ENCODE peak calls at places on chromosomes 16 and 17, in eight cellular contexts. V, I, Z, X, H, K, B and C are unnamed samples.

GRCh38 chr17:77999413-78000173 is 41.1 kb downstream of the TNRC6C start:
- DNase-seq in V (peak; percentile 35), I (peak; percentile 39), Z (no peak), X (no peak), H (no peak), K (no peak), B (no peak), C (peak; percentile 43)

GRCh38 chr16:86195863-86196630 is 297.1 kb downstream of the IRF8 start:
- DNase-seq in V (no peak), I (peak; percentile 10), Z (no peak), X (no peak), H (no peak), K (no peak), B (no peak), C (no peak)

GRCh38 chr17:56317351-56318208 is 164.3 kb downstream of the ANKFN1 start:
- DNase-seq in V (peak; percentile 23), I (no peak), Z (no peak), X (no peak), H (no peak), K (no peak), B (no peak), C (no peak)

GRCh38 chr16:69910964-69911363 is 40.2 kb upstream of the CLEC18A start:
- DNase-seq in V (peak; percentile 67), I (no peak), Z (no peak), X (no peak), H (no peak), K (no peak), B (no peak), C (no peak)

GRCh38 chr17:67377727-67378443 is 804 bp downstream of the PITPNC1 start:
- DNase-seq in V (no peak), I (peak; percentile 57), Z (no peak), X (peak; percentile 71), H (no peak), K (peak; percentile 73), B (peak; percentile 57), C (peak; percentile 39)

GRCh38 chr17:3557768-3558583 is at the start of gene TRPV3:
- DNase-seq in V (peak; percentile 68), I (peak; percentile 14), Z (no peak), X (peak; percentile 83), H (peak; percentile 56), K (peak; percentile 86), B (peak; percentile 59), C (no peak)

GRCh38 chr16:85557976-85558589 is 55.0 kb upstream of the GSE1 start:
- DNase-seq in V (no peak), I (no peak), Z (no peak), X (no peak), H (no peak), K (no peak), B (peak; percentile 67), C (no peak)

GRCh38 chr17:35713069-35713728 is 18.2 kb upstream of the RASL10B start:
- DNase-seq in V (peak; percentile 96), I (peak; percentile 91), Z (no peak), X (no peak), H (no peak), K (no peak), B (no peak), C (peak; percentile 89)

GRCh38 chr16:85782476-85782875 is 16.9 kb downstream of the EMC8 start:
- DNase-seq in V (no peak), I (no peak), Z (no peak), X (no peak), H (no peak), K (no peak), B (no peak), C (peak; percentile 13)

GRCh38 chr16:19698480-19699465 is 19.3 kb downstream of the KNOP1 start:
- DNase-seq in V (peak; percentile 68), I (peak; percentile 48), Z (no peak), X (no peak), H (no peak), K (peak; percentile 8), B (no peak), C (peak; percentile 62)

GRCh38 chr17:82440377-82440981 is 10.1 kb downstream of the CYBC1 start:
- DNase-seq in V (no peak), I (no peak), Z (no peak), X (no peak), H (no peak), K (no peak), B (no peak), C (no peak)

GRCh38 chr17:53631486-53631885 is 191.2 kb upstream of the KIF2B start:
- DNase-seq in V (no peak), I (no peak), Z (no peak), X (no peak), H (no peak), K (no peak), B (no peak), C (no peak)

GRCh38 chr17:70169707-70170597 is 620 bp downstream of the KCNJ2 start:
- DNase-seq in V (peak; percentile 55), I (peak; percentile 17), Z (no peak), X (no peak), H (no peak), K (peak; percentile 74), B (no peak), C (peak; percentile 74)

GRCh38 chr16:58773870-58774269 is 39.8 kb upstream of the GOT2 start:
- DNase-seq in V (no peak), I (no peak), Z (no peak), X (no peak), H (no peak), K (no peak), B (no peak), C (no peak)

GRCh38 chr17:71546369-71546864 is 574.4 kb upstream of the SOX9 start:
- DNase-seq in V (no peak), I (no peak), Z (no peak), X (no peak), H (no peak), K (no peak), B (no peak), C (no peak)

GRCh38 chr16:89318430-89318758 is 100.9 kb downstream of the ZNF778 start:
- DNase-seq in V (no peak), I (no peak), Z (no peak), X (no peak), H (no peak), K (no peak), B (no peak), C (no peak)

GRCh38 chr16:26569793-26570192 is 496.9 kb upstream of the C16orf82 start:
- DNase-seq in V (no peak), I (no peak), Z (peak; percentile 7), X (no peak), H (no peak), K (no peak), B (no peak), C (peak; percentile 29)
- TF ChIP-seq CTCF in V (no peak), I (no peak), Z (peak; percentile 62), X (peak; percentile 47), H (peak; percentile 42), K (peak; percentile 11), B (no peak), C (peak; percentile 55)

DNA sequence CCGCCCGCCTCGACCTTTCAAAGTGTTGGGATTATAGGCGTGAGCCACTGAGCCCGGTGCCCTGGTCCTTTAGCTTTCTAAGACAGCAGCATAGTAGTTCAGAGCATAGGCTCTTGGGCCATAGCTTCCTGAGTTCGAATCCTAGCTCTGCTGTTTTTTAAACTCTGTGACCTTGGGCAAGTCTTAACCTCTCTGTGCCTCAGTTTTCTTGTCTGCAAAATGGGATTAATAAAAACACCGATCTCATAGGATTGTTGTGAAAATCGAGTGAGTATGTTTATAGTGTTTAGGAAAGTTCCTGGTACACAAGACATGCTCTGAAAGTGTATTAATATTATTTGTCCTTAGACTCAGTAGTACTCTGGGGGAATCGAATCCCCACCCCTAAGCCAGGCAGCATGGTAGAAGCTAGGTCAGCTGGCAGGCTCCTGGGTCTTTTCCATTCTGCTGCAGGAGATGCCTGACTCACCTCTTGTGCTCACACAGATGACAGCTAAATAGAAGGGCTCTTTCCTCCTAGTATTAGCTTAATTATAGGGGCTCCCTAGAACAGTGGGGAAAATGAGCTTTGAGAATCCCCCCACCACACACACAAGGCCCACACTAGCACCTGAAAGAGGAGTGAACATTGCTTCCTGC is 44.1 kb downstream of the PRKCB start:
- DNase-seq in V (no peak), I (no peak), Z (no peak), X (no peak), H (no peak), K (no peak), B (no peak), C (no peak)
- H3K4me3 ChIP-seq in V (no peak overlapping the region), I (no peak overlapping the region), Z (no peak overlapping the region), X (no peak overlapping the region), H (no peak overlapping the region), K (no peak overlapping the region), B (no peak overlapping the region), C (no peak overlapping the region)

GRCh38 chr17:4967539-4968165 is at the start of gene SPAG7:
- DNase-seq in V (peak; percentile 98), I (peak; percentile 99), Z (peak; percentile 84), X (peak; percentile 98), H (peak; percentile 90), K (peak; percentile 96), B (peak; percentile 95), C (peak; percentile 99)

GRCh38 chr17:4966844-4967538 is 626 bp downstream of the SPAG7 start:
- DNase-seq in V (peak; percentile 100), I (peak; percentile 100), Z (peak; percentile 98), X (peak; percentile 96), H (peak; percentile 99), K (peak; percentile 99), B (peak; percentile 99), C (peak; percentile 100)

GRCh38 chr17:4968916-4969550 is 1.4 kb upstream of the SPAG7 start:
- DNase-seq in V (peak; percentile 96), I (peak; percentile 90), Z (peak; percentile 86), X (no peak), H (no peak), K (peak; percentile 63), B (no peak), C (peak; percentile 97)

GRCh38 chr17:4969551-4970231 is 2.1 kb upstream of the SPAG7 start:
- DNase-seq in V (peak; percentile 53), I (no peak), Z (no peak), X (no peak), H (no peak), K (no peak), B (no peak), C (peak; percentile 63)

DNA sequence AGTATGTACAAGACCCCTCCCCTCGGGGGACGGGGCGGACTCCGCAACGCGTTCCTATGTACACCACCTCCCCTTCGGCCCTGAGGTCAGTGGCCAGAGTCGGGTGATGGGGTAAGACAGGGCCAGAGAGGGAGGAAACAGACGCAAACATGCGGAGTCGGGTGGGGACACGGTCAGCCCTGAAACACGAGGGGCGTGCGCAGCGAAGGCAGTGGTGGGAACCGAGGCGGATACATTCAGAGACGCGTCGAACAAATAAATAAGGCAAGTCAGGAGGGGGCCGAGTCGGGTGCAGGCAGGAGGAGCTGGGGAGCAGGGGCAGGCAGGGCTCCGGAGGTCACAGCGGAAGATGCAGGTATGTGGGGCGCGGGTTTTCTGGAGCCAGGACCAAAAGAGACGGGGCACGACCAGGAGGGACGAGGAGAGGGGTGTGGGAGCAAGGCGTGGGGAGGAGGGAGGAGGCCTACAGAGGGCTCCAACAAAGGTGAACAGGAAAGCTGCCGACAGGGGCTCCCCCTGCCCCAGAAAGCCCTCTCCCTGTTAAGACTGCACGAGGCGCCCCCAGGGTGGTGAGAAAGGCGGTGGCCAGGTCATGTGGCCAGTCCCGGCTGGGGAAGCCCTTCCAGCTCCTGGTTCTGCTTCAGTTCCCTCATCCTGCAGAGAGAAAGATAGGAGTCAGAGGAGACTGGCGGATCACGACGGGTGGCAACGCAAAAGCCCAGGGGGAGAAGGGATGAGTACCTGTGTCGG is 724 bp upstream of the SPAG7 start:
- DNase-seq in V (no peak), I (no peak), Z (no peak), X (no peak), H (no peak), K (peak; percentile 65), B (no peak), C (peak; percentile 52)
- TF ChIP-seq CTCF in V (no peak), I (no peak), Z (no peak), X (no peak), H (no peak), K (no peak), B (no peak), C (no peak)

GRCh38 chr16:56102159-56102798 is 89.0 kb upstream of the GNAO1 start:
- DNase-seq in V (no peak), I (peak; percentile 11), Z (no peak), X (no peak), H (no peak), K (peak; percentile 59), B (no peak), C (no peak)
- H3K4me3 ChIP-seq in V (no peak overlapping the region), I (no peak overlapping the region), Z (no peak overlapping the region), X (no peak overlapping the region), H (no peak overlapping the region), K (peak overlapping the region; percentile 32), B (no peak overlapping the region), C (no peak overlapping the region)